ENCODE peak calls at places on chromosomes 11 and 22, in five cellular contexts. One of them, this sample, is unnamed.

GRCh38 chr11:17812286-17813187 is 78.0 kb downstream of the KCNC1 start:
- DNase-seq in CD8-positive, alpha-beta T cell: no peak
- DNase-seq in stimulated activated CD8-positive, alpha-beta memory T cell treated with anti-CD3 and anti-CD28 coated beads, Interleukin-15, amount 100 ng/mL, for 1 hour: no peak
- DNase-seq in stimulated activated CD4-positive, alpha-beta T cell treated with anti-CD3 and anti-CD28 coated beads, Interleukin-1b, Interleukin-23, amount 100 ng/mL, for 24 hours: no peak
- DNase-seq in pancreas: no peak
- DNase-seq in this sample: no peak

GRCh38 chr22:19787849-19788141 is 27.2 kb downstream of the TBX1 start:
- DNase-seq in CD8-positive, alpha-beta T cell: no peak
- DNase-seq in stimulated activated CD8-positive, alpha-beta memory T cell treated with anti-CD3 and anti-CD28 coated beads, Interleukin-15, amount 100 ng/mL, for 1 hour: no peak
- DNase-seq in stimulated activated CD4-positive, alpha-beta T cell treated with anti-CD3 and anti-CD28 coated beads, Interleukin-1b, Interleukin-23, amount 100 ng/mL, for 24 hours: no peak
- DNase-seq in pancreas: no peak
- DNase-seq in this sample: no peak

GRCh38 chr11:8327761-8328192 is 64.1 kb upstream of the LMO1 start:
- DNase-seq in CD8-positive, alpha-beta T cell: no peak
- DNase-seq in stimulated activated CD8-positive, alpha-beta memory T cell treated with anti-CD3 and anti-CD28 coated beads, Interleukin-15, amount 100 ng/mL, for 1 hour: no peak
- DNase-seq in stimulated activated CD4-positive, alpha-beta T cell treated with anti-CD3 and anti-CD28 coated beads, Interleukin-1b, Interleukin-23, amount 100 ng/mL, for 24 hours: no peak
- DNase-seq in pancreas: no peak
- DNase-seq in this sample: no peak

GRCh38 chr22:41681616-41682015 is 7.1 kb downstream of the SNU13 start:
- DNase-seq in CD8-positive, alpha-beta T cell: no peak
- DNase-seq in stimulated activated CD8-positive, alpha-beta memory T cell treated with anti-CD3 and anti-CD28 coated beads, Interleukin-15, amount 100 ng/mL, for 1 hour: no peak
- DNase-seq in stimulated activated CD4-positive, alpha-beta T cell treated with anti-CD3 and anti-CD28 coated beads, Interleukin-1b, Interleukin-23, amount 100 ng/mL, for 24 hours: no peak
- DNase-seq in pancreas: no peak
- DNase-seq in this sample: no peak

GRCh38 chr11:92753161-92753560 is 216.3 kb upstream of the MTNR1B start:
- DNase-seq in CD8-positive, alpha-beta T cell: no peak
- DNase-seq in stimulated activated CD8-positive, alpha-beta memory T cell treated with anti-CD3 and anti-CD28 coated beads, Interleukin-15, amount 100 ng/mL, for 1 hour: no peak
- DNase-seq in stimulated activated CD4-positive, alpha-beta T cell treated with anti-CD3 and anti-CD28 coated beads, Interleukin-1b, Interleukin-23, amount 100 ng/mL, for 24 hours: no peak
- DNase-seq in pancreas: no peak
- DNase-seq in this sample: no peak

GRCh38 chr22:20559174-20559760 is 51.9 kb downstream of the MED15 start:
- DNase-seq in CD8-positive, alpha-beta T cell: no peak
- DNase-seq in stimulated activated CD8-positive, alpha-beta memory T cell treated with anti-CD3 and anti-CD28 coated beads, Interleukin-15, amount 100 ng/mL, for 1 hour: no peak
- DNase-seq in stimulated activated CD4-positive, alpha-beta T cell treated with anti-CD3 and anti-CD28 coated beads, Interleukin-1b, Interleukin-23, amount 100 ng/mL, for 24 hours: no peak
- DNase-seq in pancreas: no peak
- DNase-seq in this sample: no peak

GRCh38 chr22:38935023-38935422 is 22.4 kb upstream of the APOBEC3A start:
- DNase-seq in CD8-positive, alpha-beta T cell: no peak
- DNase-seq in stimulated activated CD8-positive, alpha-beta memory T cell treated with anti-CD3 and anti-CD28 coated beads, Interleukin-15, amount 100 ng/mL, for 1 hour: no peak
- DNase-seq in stimulated activated CD4-positive, alpha-beta T cell treated with anti-CD3 and anti-CD28 coated beads, Interleukin-1b, Interleukin-23, amount 100 ng/mL, for 24 hours: no peak
- DNase-seq in pancreas: peak; percentile 93
- DNase-seq in this sample: no peak

GRCh38 chr11:130536106-130537040 is 87.9 kb downstream of the ADAMTS15 start:
- DNase-seq in CD8-positive, alpha-beta T cell: no peak
- DNase-seq in stimulated activated CD8-positive, alpha-beta memory T cell treated with anti-CD3 and anti-CD28 coated beads, Interleukin-15, amount 100 ng/mL, for 1 hour: no peak
- DNase-seq in stimulated activated CD4-positive, alpha-beta T cell treated with anti-CD3 and anti-CD28 coated beads, Interleukin-1b, Interleukin-23, amount 100 ng/mL, for 24 hours: no peak
- DNase-seq in pancreas: no peak
- DNase-seq in this sample: no peak

GRCh38 chr22:39024923-39025322 is 4.0 kb downstream of the APOBEC3D start:
- DNase-seq in CD8-positive, alpha-beta T cell: peak; percentile 52
- DNase-seq in stimulated activated CD8-positive, alpha-beta memory T cell treated with anti-CD3 and anti-CD28 coated beads, Interleukin-15, amount 100 ng/mL, for 1 hour: no peak
- DNase-seq in stimulated activated CD4-positive, alpha-beta T cell treated with anti-CD3 and anti-CD28 coated beads, Interleukin-1b, Interleukin-23, amount 100 ng/mL, for 24 hours: no peak
- DNase-seq in pancreas: no peak
- DNase-seq in this sample: no peak

GRCh38 chr22:17484608-17485007 is 78.7 kb upstream of the SLC25A18 start:
- DNase-seq in CD8-positive, alpha-beta T cell: no peak
- DNase-seq in stimulated activated CD8-positive, alpha-beta memory T cell treated with anti-CD3 and anti-CD28 coated beads, Interleukin-15, amount 100 ng/mL, for 1 hour: no peak
- DNase-seq in stimulated activated CD4-positive, alpha-beta T cell treated with anti-CD3 and anti-CD28 coated beads, Interleukin-1b, Interleukin-23, amount 100 ng/mL, for 24 hours: no peak
- DNase-seq in pancreas: no peak
- DNase-seq in this sample: no peak

GRCh38 chr11:34840736-34841386 is 75.3 kb downstream of the APIP start:
- DNase-seq in CD8-positive, alpha-beta T cell: peak; percentile 49
- DNase-seq in stimulated activated CD8-positive, alpha-beta memory T cell treated with anti-CD3 and anti-CD28 coated beads, Interleukin-15, amount 100 ng/mL, for 1 hour: no peak
- DNase-seq in stimulated activated CD4-positive, alpha-beta T cell treated with anti-CD3 and anti-CD28 coated beads, Interleukin-1b, Interleukin-23, amount 100 ng/mL, for 24 hours: no peak
- DNase-seq in pancreas: peak; percentile 35
- DNase-seq in this sample: no peak

GRCh38 chr11:77127969-77128691 is at the start of gene MYO7A:
- DNase-seq in CD8-positive, alpha-beta T cell: no peak
- DNase-seq in stimulated activated CD8-positive, alpha-beta memory T cell treated with anti-CD3 and anti-CD28 coated beads, Interleukin-15, amount 100 ng/mL, for 1 hour: no peak
- DNase-seq in stimulated activated CD4-positive, alpha-beta T cell treated with anti-CD3 and anti-CD28 coated beads, Interleukin-1b, Interleukin-23, amount 100 ng/mL, for 24 hours: no peak
- DNase-seq in pancreas: peak; percentile 86
- DNase-seq in this sample: no peak

GRCh38 chr11:90134420-90135003 is at the start of gene NAALAD2:
- DNase-seq in CD8-positive, alpha-beta T cell: no peak
- DNase-seq in stimulated activated CD8-positive, alpha-beta memory T cell treated with anti-CD3 and anti-CD28 coated beads, Interleukin-15, amount 100 ng/mL, for 1 hour: no peak
- DNase-seq in stimulated activated CD4-positive, alpha-beta T cell treated with anti-CD3 and anti-CD28 coated beads, Interleukin-1b, Interleukin-23, amount 100 ng/mL, for 24 hours: no peak
- DNase-seq in pancreas: peak; percentile 12
- DNase-seq in this sample: no peak

GRCh38 chr11:8329961-8330361 is 66.3 kb upstream of the LMO1 start:
- DNase-seq in CD8-positive, alpha-beta T cell: no peak
- DNase-seq in stimulated activated CD8-positive, alpha-beta memory T cell treated with anti-CD3 and anti-CD28 coated beads, Interleukin-15, amount 100 ng/mL, for 1 hour: no peak
- DNase-seq in stimulated activated CD4-positive, alpha-beta T cell treated with anti-CD3 and anti-CD28 coated beads, Interleukin-1b, Interleukin-23, amount 100 ng/mL, for 24 hours: no peak
- DNase-seq in pancreas: no peak
- DNase-seq in this sample: no peak

This sample was measured in activated T-helper 1 cell treated with anti-CD3 and anti-CD28 coated beads, Interleukin-12 subunit alpha, Interleukin-12 subunit beta, Interleukin-2, Interleukin-4 antibody, amounts not matched to agents 30 ng/mL and 10 ng/mL and 1 ng/mL, durations not matched to agents 14 hours and 24 hours and 36 hours.